ENCODE peak calls at places on chromosomes 5 and 9, in five cellular contexts. One of them, this sample, is unnamed.

GRCh38 chr5:169148066-169148740 is 152.7 kb downstream of the SLIT3 start:
- DNase-seq in left cardiac atrium: no peak
- DNase-seq in HuH-7.5: no peak
- DNase-seq in left ventricle myocardium inferior: no peak
- DNase-seq in sigmoid colon: no peak
- DNase-seq in this sample: no peak

GRCh38 chr5:54655761-54656160 is 138.2 kb downstream of the SNX18 start:
- DNase-seq in left cardiac atrium: no peak
- DNase-seq in HuH-7.5: no peak
- DNase-seq in left ventricle myocardium inferior: no peak
- DNase-seq in sigmoid colon: no peak
- DNase-seq in this sample: no peak

GRCh38 chr5:5965132-5965531 is 413.2 kb downstream of the MED10 start:
- DNase-seq in left cardiac atrium: no peak
- DNase-seq in HuH-7.5: no peak
- DNase-seq in left ventricle myocardium inferior: no peak
- DNase-seq in sigmoid colon: no peak
- DNase-seq in this sample: no peak

GRCh38 chr5:6261668-6262067 is 116.7 kb downstream of the MED10 start:
- DNase-seq in left cardiac atrium: no peak
- DNase-seq in HuH-7.5: no peak
- DNase-seq in left ventricle myocardium inferior: no peak
- DNase-seq in sigmoid colon: no peak
- DNase-seq in this sample: no peak

GRCh38 chr9:109427886-109428285 is 70.2 kb downstream of the PTPN3 start:
- DNase-seq in left cardiac atrium: no peak
- DNase-seq in HuH-7.5: no peak
- DNase-seq in left ventricle myocardium inferior: no peak
- DNase-seq in sigmoid colon: no peak
- DNase-seq in this sample: no peak

GRCh38 chr5:180175015-180175431 is 34.0 kb downstream of the RASGEF1C start:
- DNase-seq in left cardiac atrium: no peak
- DNase-seq in HuH-7.5: no peak
- DNase-seq in left ventricle myocardium inferior: no peak
- DNase-seq in sigmoid colon: no peak
- DNase-seq in this sample: no peak

GRCh38 chr5:60945760-60946253 is 802 bp downstream of the NDUFAF2 start:
- DNase-seq in left cardiac atrium: no peak
- DNase-seq in HuH-7.5: peak; percentile 19
- DNase-seq in left ventricle myocardium inferior: no peak
- DNase-seq in sigmoid colon: peak; percentile 66
- DNase-seq in this sample: peak; percentile 19

GRCh38 chr5:170439944-170440269 is 50.7 kb upstream of the KCNMB1 start:
- DNase-seq in left cardiac atrium: no peak
- DNase-seq in HuH-7.5: no peak
- DNase-seq in left ventricle myocardium inferior: no peak
- DNase-seq in sigmoid colon: no peak
- DNase-seq in this sample: no peak

GRCh38 chr9:134433909-134434895 is 107.9 kb downstream of the RXRA start:
- DNase-seq in left cardiac atrium: no peak
- DNase-seq in HuH-7.5: no peak
- DNase-seq in left ventricle myocardium inferior: no peak
- DNase-seq in sigmoid colon: no peak
- DNase-seq in this sample: no peak

GRCh38 chr5:3852154-3852930 is 256.7 kb downstream of the IRX1 start:
- DNase-seq in left cardiac atrium: no peak
- DNase-seq in HuH-7.5: no peak
- DNase-seq in left ventricle myocardium inferior: no peak
- DNase-seq in sigmoid colon: no peak
- DNase-seq in this sample: no peak

GRCh38 chr5:108736855-108737254 is 10.8 kb upstream of the FER start:
- DNase-seq in left cardiac atrium: no peak
- DNase-seq in HuH-7.5: no peak
- DNase-seq in left ventricle myocardium inferior: no peak
- DNase-seq in sigmoid colon: no peak
- DNase-seq in this sample: no peak

GRCh38 chr5:67983251-67983941 is 232.2 kb upstream of the PIK3R1 start:
- DNase-seq in left cardiac atrium: no peak
- DNase-seq in HuH-7.5: no peak
- DNase-seq in left ventricle myocardium inferior: no peak
- DNase-seq in sigmoid colon: no peak
- DNase-seq in this sample: peak; percentile 13

GRCh38 chr9:76023715-76024195 is 133.3 kb downstream of the PCSK5 start:
- DNase-seq in left cardiac atrium: no peak
- DNase-seq in HuH-7.5: no peak
- DNase-seq in left ventricle myocardium inferior: no peak
- DNase-seq in sigmoid colon: no peak
- DNase-seq in this sample: no peak

GRCh38 chr5:72394688-72395087 is 74.5 kb downstream of the PTCD2 start:
- DNase-seq in left cardiac atrium: no peak
- DNase-seq in HuH-7.5: no peak
- DNase-seq in left ventricle myocardium inferior: no peak
- DNase-seq in sigmoid colon: no peak
- DNase-seq in this sample: peak; percentile 22

GRCh38 chr9:18658764-18659705 is 185.1 kb downstream of the ADAMTSL1 start:
- DNase-seq in left cardiac atrium: no peak
- DNase-seq in HuH-7.5: no peak
- DNase-seq in left ventricle myocardium inferior: no peak
- DNase-seq in sigmoid colon: no peak
- DNase-seq in this sample: no peak

GRCh38 chr5:54224083-54224836 is 86.1 kb downstream of the ARL15 start:
- DNase-seq in left cardiac atrium: no peak
- DNase-seq in HuH-7.5: no peak
- DNase-seq in left ventricle myocardium inferior: no peak
- DNase-seq in sigmoid colon: no peak
- DNase-seq in this sample: no peak

GRCh38 chr9:119639287-119639955 is 270.2 kb upstream of the BRINP1 start:
- DNase-seq in left cardiac atrium: no peak
- DNase-seq in HuH-7.5: no peak
- DNase-seq in left ventricle myocardium inferior: no peak
- DNase-seq in sigmoid colon: no peak
- DNase-seq in this sample: no peak

GRCh38 chr9:91100878-91101450 is 260.8 kb downstream of the AUH start:
- DNase-seq in left cardiac atrium: peak; percentile 49
- DNase-seq in HuH-7.5: peak; percentile 43
- DNase-seq in left ventricle myocardium inferior: peak; percentile 58
- DNase-seq in sigmoid colon: peak; percentile 78
- DNase-seq in this sample: no peak

GRCh38 chr5:135242021-135242480 is 157.0 kb downstream of the MACROH2A1 start:
- DNase-seq in left cardiac atrium: no peak
- DNase-seq in HuH-7.5: no peak
- DNase-seq in left ventricle myocardium inferior: no peak
- DNase-seq in sigmoid colon: peak; percentile 48
- DNase-seq in this sample: no peak

This sample was measured in HEK293T.